ENCODE peak calls at places on chromosome 7, in nine cellular contexts. S is CD8-positive, alpha-beta memory T cell; D is neuronal stem cell; P is GM23248; F is NCI-H2171 treated with DMSO at 0.1 percent for 48 hours; W is left lobe of liver; Z is cardiac muscle cell; G is Peyer's patch; U is HEK293T. N is an unnamed sample.

GRCh38 chr7:144024213-144024612 is 24.1 kb downstream of the OR6B1 start:
- DNase-seq in Z (no peak), D (no peak), S (no peak), W (no peak), P (no peak), G (no peak), U (no peak), F (no peak), N (no peak)

GRCh38 chr7:50534690-50535290 is 30.4 kb downstream of the DDC start:
- DNase-seq in S (no peak), P (peak; percentile 97), W (no peak), F (peak; percentile 3), G (peak; percentile 75), D (no peak), Z (peak; percentile 98), U (no peak), N (no peak)

GRCh38 chr7:140447841-140448240 is 31.5 kb downstream of the MKRN1 start:
- DNase-seq in U (no peak), Z (no peak), F (no peak), S (no peak), P (no peak), D (no peak), W (no peak), G (no peak), N (no peak)

GRCh38 chr7:105131033-105131656 is 117.1 kb downstream of the KMT2E start:
- DNase-seq in P (peak; percentile 46), S (no peak), D (no peak), F (no peak), G (no peak), W (no peak), Z (peak; percentile 22), U (no peak), N (no peak)

GRCh38 chr7:45690762-45691150 is 116.6 kb downstream of the ADCY1 start:
- DNase-seq in G (no peak), D (no peak), W (no peak), S (no peak), F (no peak), Z (no peak), U (no peak), P (no peak), N (no peak)

GRCh38 chr7:120941064-120941463 is 9.5 kb upstream of the ING3 start:
- DNase-seq in S (no peak), F (peak; percentile 8), D (no peak), W (no peak), Z (peak; percentile 14), P (peak; percentile 34), G (no peak), U (no peak), N (no peak)

GRCh38 chr7:36155811-36156361 is 2.8 kb downstream of the EEPD1 start:
- DNase-seq in Z (no peak), G (peak; percentile 62), W (peak; percentile 95), D (no peak), P (peak; percentile 55), F (no peak), S (no peak), U (no peak), N (peak; percentile 38)

GRCh38 chr7:128347573-128348147 is 4.0 kb upstream of the RBM28 start:
- DNase-seq in U (peak; percentile 63), D (peak; percentile 54), S (peak; percentile 21), W (no peak), G (no peak), Z (peak; percentile 71), F (peak; percentile 28), P (peak; percentile 68), N (peak; percentile 62)

GRCh38 chr7:71442492-71443196 is 310.7 kb downstream of the GALNT17 start:
- DNase-seq in W (no peak), P (no peak), F (no peak), U (no peak), Z (no peak), S (no peak), G (no peak), D (no peak), N (no peak)

GRCh38 chr7:65216469-65216868 is 157.2 kb upstream of the ZNF92 start:
- DNase-seq in D (peak; percentile 40), S (peak; percentile 70), P (peak; percentile 57), W (peak; percentile 68), U (peak; percentile 48), F (peak; percentile 80), G (peak; percentile 84), Z (peak; percentile 41), N (no peak)

GRCh38 chr7:104458875-104459274 is 130.5 kb downstream of the LHFPL3 start:
- DNase-seq in G (no peak), S (no peak), D (no peak), W (no peak), F (no peak), Z (no peak), P (no peak), U (no peak), N (no peak)

N was measured in ovary.